ENCODE peak calls at places on chromosomes 4 and X, in four cellular contexts. One of them, this sample, is unnamed.

GRCh38 chrX:146907391-146908240 is 93.1 kb upstream of the CXorf51A start:
- DNase-seq in prostate gland: no peak
- DNase-seq in ovary: no peak
- DNase-seq in esophagus squamous epithelium: no peak
- DNase-seq in this sample: no peak

GRCh38 chrX:12970691-12971202 is 4.2 kb upstream of the TMSB4X start:
- DNase-seq in prostate gland: no peak
- DNase-seq in ovary: no peak
- DNase-seq in esophagus squamous epithelium: no peak
- DNase-seq in this sample: peak; percentile 64

GRCh38 chr4:180380733-180381132 is 1862.5 kb upstream of the TENM3 start:
- DNase-seq in prostate gland: no peak
- DNase-seq in ovary: no peak
- DNase-seq in esophagus squamous epithelium: no peak
- DNase-seq in this sample: no peak

GRCh38 chr4:36138221-36138620 is 106.1 kb downstream of the ARAP2 start:
- DNase-seq in prostate gland: no peak
- DNase-seq in ovary: no peak
- DNase-seq in esophagus squamous epithelium: no peak
- DNase-seq in this sample: no peak

GRCh38 chrX:74133156-74133796 is 170.7 kb upstream of the ZCCHC13 start:
- DNase-seq in prostate gland: peak; percentile 25
- DNase-seq in ovary: no peak
- DNase-seq in esophagus squamous epithelium: no peak
- DNase-seq in this sample: no peak

GRCh38 chr4:11529625-11530201 is 101.0 kb upstream of the HS3ST1 start:
- DNase-seq in prostate gland: no peak
- DNase-seq in ovary: no peak
- DNase-seq in esophagus squamous epithelium: no peak
- DNase-seq in this sample: no peak

GRCh38 chrX:108246304-108246954 is 154.9 kb downstream of the ATG4A start:
- DNase-seq in prostate gland: no peak
- DNase-seq in ovary: no peak
- DNase-seq in esophagus squamous epithelium: no peak
- DNase-seq in this sample: no peak

GRCh38 chrX:119240356-119240755 is 4.3 kb downstream of the PGRMC1 start:
- DNase-seq in prostate gland: no peak
- DNase-seq in ovary: no peak
- DNase-seq in esophagus squamous epithelium: no peak
- DNase-seq in this sample: no peak

GRCh38 chr4:137739391-137739790 is 207.1 kb upstream of the PCDH18 start:
- DNase-seq in prostate gland: no peak
- DNase-seq in ovary: no peak
- DNase-seq in esophagus squamous epithelium: no peak
- DNase-seq in this sample: no peak

GRCh38 chr4:88115587-88115986 is 42.9 kb downstream of the ABCG2 start:
- DNase-seq in prostate gland: no peak
- DNase-seq in ovary: no peak
- DNase-seq in esophagus squamous epithelium: no peak
- DNase-seq in this sample: no peak

GRCh38 chr4:76308548-76308947 is 2.0 kb downstream of the STBD1 start:
- DNase-seq in prostate gland: no peak
- DNase-seq in ovary: no peak
- DNase-seq in esophagus squamous epithelium: no peak
- DNase-seq in this sample: no peak

GRCh38 chr4:76306882-76307669 is 543 bp downstream of the STBD1 start:
- DNase-seq in prostate gland: peak; percentile 66
- DNase-seq in ovary: peak; percentile 63
- DNase-seq in esophagus squamous epithelium: no peak
- DNase-seq in this sample: peak; percentile 90

GRCh38 chr4:76307670-76308014 is 1.1 kb downstream of the STBD1 start:
- DNase-seq in prostate gland: no peak
- DNase-seq in ovary: peak; percentile 28
- DNase-seq in esophagus squamous epithelium: no peak
- DNase-seq in this sample: no peak

GRCh38 chr4:76305033-76305687 is 1.4 kb upstream of the STBD1 start:
- DNase-seq in prostate gland: no peak
- DNase-seq in ovary: no peak
- DNase-seq in esophagus squamous epithelium: no peak
- DNase-seq in this sample: peak; percentile 71

GRCh38 chr4:76305971-76306881 is at the start of gene STBD1:
- DNase-seq in prostate gland: peak; percentile 78
- DNase-seq in ovary: peak; percentile 72
- DNase-seq in esophagus squamous epithelium: no peak
- DNase-seq in this sample: peak; percentile 91
- TF ChIP-seq POLR2A in prostate gland: peak; percentile 64
- TF ChIP-seq POLR2A in ovary: no peak
- TF ChIP-seq POLR2A in esophagus squamous epithelium: peak; percentile 15
- TF ChIP-seq POLR2A in this sample: no peak

GRCh38 chr4:2284161-2284933 is 22.4 kb upstream of the MXD4 start:
- DNase-seq in prostate gland: no peak
- DNase-seq in ovary: no peak
- DNase-seq in esophagus squamous epithelium: no peak
- DNase-seq in this sample: peak; percentile 66

GRCh38 chr4:2283199-2283711 is 21.3 kb upstream of the MXD4 start:
- DNase-seq in prostate gland: no peak
- DNase-seq in ovary: no peak
- DNase-seq in esophagus squamous epithelium: no peak
- DNase-seq in this sample: peak; percentile 1

GRCh38 chr4:2277956-2278355 is 16.0 kb upstream of the MXD4 start:
- DNase-seq in prostate gland: no peak
- DNase-seq in ovary: no peak
- DNase-seq in esophagus squamous epithelium: no peak
- DNase-seq in this sample: peak; percentile 12

GRCh38 chr4:2281575-2282343 is 19.9 kb upstream of the MXD4 start:
- DNase-seq in prostate gland: no peak
- DNase-seq in ovary: no peak
- DNase-seq in esophagus squamous epithelium: no peak
- DNase-seq in this sample: peak; percentile 90

GRCh38 chr4:2280531-2281300 is 18.8 kb upstream of the MXD4 start:
- DNase-seq in prostate gland: no peak
- DNase-seq in ovary: no peak
- DNase-seq in esophagus squamous epithelium: no peak
- DNase-seq in this sample: peak; percentile 69
- TF ChIP-seq CTCF in prostate gland: no peak
- TF ChIP-seq CTCF in ovary: no peak
- TF ChIP-seq CTCF in esophagus squamous epithelium: no peak
- TF ChIP-seq CTCF in this sample: no peak

GRCh38 chrX:100328342-100328741 is 81.7 kb downstream of the PCDH19 start:
- DNase-seq in prostate gland: no peak
- DNase-seq in ovary: no peak
- DNase-seq in esophagus squamous epithelium: no peak
- DNase-seq in this sample: no peak
- H3K4me1 ChIP-seq in prostate gland: no peaks in the 10 kb centered on the region
- H3K4me1 ChIP-seq in ovary: no peaks in the 10 kb centered on the region
- H3K4me1 ChIP-seq in esophagus squamous epithelium: no peaks in the 10 kb centered on the region
- H3K4me1 ChIP-seq in this sample: no peaks in the 10 kb centered on the region

GRCh38 chrX:44949125-44949524 is 76.1 kb downstream of the KDM6A start:
- DNase-seq in prostate gland: no peak
- DNase-seq in ovary: no peak
- DNase-seq in esophagus squamous epithelium: no peak
- DNase-seq in this sample: no peak

GRCh38 chrX:44953734-44954502 is 80.9 kb downstream of the KDM6A start:
- DNase-seq in prostate gland: no peak
- DNase-seq in ovary: no peak
- DNase-seq in esophagus squamous epithelium: no peak
- DNase-seq in this sample: no peak

GRCh38 chrX:44954562-44954961 is 81.6 kb downstream of the KDM6A start:
- DNase-seq in prostate gland: no peak
- DNase-seq in ovary: no peak
- DNase-seq in esophagus squamous epithelium: no peak
- DNase-seq in this sample: no peak

GRCh38 chrX:44952329-44953027 is 79.5 kb downstream of the KDM6A start:
- DNase-seq in prostate gland: no peak
- DNase-seq in ovary: no peak
- DNase-seq in esophagus squamous epithelium: no peak
- DNase-seq in this sample: no peak

GRCh38 chrX:44951572-44952067 is 78.6 kb downstream of the KDM6A start:
- DNase-seq in prostate gland: no peak
- DNase-seq in ovary: no peak
- DNase-seq in esophagus squamous epithelium: no peak
- DNase-seq in this sample: no peak
- TF ChIP-seq POLR2A in prostate gland: no peak
- TF ChIP-seq POLR2A in ovary: no peak
- TF ChIP-seq POLR2A in esophagus squamous epithelium: no peak
- TF ChIP-seq POLR2A in this sample: no peak

DNA sequence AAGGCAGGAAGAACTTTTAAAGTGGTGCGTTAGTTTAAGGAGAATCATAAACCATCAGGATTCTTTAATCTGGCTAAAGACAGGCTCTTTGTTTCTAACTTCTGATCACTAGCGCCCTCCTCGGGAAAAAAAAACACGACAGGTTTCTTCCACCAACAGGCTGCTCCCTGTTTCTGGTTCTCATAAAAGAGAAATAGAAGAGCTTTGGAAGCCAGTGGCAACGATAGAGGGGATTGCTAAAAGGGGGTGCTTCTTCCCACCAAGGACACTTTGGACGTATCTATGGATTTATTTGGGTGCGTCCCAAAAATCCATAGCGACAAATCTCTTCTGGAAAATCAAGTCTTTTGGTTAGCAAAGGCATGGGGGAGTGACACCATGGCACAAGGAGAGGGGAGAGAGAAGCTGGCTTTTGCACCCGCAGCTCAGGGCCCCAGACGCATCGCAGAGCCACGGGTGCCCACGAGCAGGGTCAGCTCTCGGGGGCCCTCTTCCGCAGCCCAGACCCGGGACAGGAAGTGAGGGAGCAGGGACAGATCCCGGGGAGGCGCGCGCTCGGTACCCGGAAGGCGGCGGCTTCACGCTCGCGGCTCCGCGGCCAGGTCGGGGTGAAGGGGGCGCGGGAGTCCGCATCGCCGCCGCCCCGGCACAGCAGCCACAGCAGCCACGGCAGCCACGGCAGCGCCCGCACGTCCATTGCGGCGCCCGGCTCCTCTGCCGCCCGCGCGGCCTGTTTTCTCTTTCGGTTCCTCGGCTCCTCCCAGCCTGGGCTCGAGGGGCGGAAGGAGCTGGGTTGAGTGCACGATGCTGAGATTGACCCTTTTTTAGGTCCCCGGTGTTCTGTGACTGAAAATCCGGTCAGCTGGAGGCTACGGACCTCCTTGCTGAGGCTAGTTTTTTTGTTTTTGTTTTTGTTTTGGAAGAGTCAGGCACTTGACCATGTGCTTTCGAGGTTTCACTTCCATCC is at the start of gene CTSO:
- DNase-seq in prostate gland: peak; percentile 68
- DNase-seq in ovary: peak; percentile 80
- DNase-seq in esophagus squamous epithelium: peak; percentile 23
- DNase-seq in this sample: peak; percentile 94
- TF ChIP-seq CTCF in prostate gland: peak; percentile 37
- TF ChIP-seq CTCF in ovary: peak; percentile 32
- TF ChIP-seq CTCF in esophagus squamous epithelium: peak; percentile 48
- TF ChIP-seq CTCF in this sample: peak; percentile 66

DNA sequence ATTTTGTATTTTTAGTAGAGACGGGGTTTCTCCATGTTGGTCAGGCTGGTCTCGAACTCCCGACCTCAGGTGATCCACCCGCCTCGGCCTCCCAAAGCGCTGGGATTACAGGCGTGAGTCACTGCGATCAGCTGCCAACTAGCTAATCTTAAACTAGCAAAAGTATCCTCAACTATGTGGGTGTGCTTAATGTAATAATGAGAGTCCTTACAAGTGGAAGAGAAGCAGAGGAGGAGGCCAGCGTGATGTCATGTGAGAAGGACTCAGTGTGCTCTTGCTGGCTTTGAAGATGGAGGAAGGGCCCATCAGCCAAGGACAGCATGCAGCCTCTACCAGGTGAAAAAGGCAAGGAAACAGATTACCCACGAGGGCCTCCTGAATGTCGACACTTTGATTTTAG is 19.6 kb downstream of the SCD5 start:
- DNase-seq in prostate gland: no peak
- DNase-seq in ovary: no peak
- DNase-seq in esophagus squamous epithelium: no peak
- DNase-seq in this sample: no peak
- H3K4me1 ChIP-seq in prostate gland: no peaks in the 10 kb centered on the region
- H3K4me1 ChIP-seq in ovary: peaks cover 29% of the 10 kb centered on the region
- H3K4me1 ChIP-seq in esophagus squamous epithelium: no peaks in the 10 kb centered on the region
- H3K4me1 ChIP-seq in this sample: no peaks in the 10 kb centered on the region

GRCh38 chr4:184815046-184815877 is 10.5 kb downstream of the ACSL1 start:
- DNase-seq in prostate gland: peak; percentile 94
- DNase-seq in ovary: peak; percentile 63
- DNase-seq in esophagus squamous epithelium: peak; percentile 3
- DNase-seq in this sample: peak; percentile 84
- TF ChIP-seq POLR2A in prostate gland: peak; percentile 62
- TF ChIP-seq POLR2A in ovary: no peak
- TF ChIP-seq POLR2A in esophagus squamous epithelium: no peak
- TF ChIP-seq POLR2A in this sample: no peak

DNA sequence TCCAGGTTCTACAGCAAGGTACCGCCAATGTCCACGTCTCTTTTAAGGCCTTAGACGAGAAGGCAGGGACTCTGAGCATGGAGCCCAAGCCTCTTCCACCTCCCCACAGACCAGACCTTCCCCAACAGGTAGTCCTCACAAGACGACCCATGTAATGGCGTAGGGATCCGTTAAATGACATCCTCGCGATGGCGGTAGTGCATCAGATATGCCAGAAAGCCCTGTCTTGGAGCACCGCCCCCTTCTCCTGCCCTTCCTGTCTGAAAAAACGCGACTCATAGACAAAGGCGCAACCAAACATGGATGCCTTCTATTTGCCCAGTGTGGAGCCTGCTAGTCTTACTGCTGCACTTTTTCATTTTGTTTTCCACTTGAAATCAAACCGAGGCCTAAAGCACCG is 185.4 kb downstream of the OR13H1 start:
- DNase-seq in prostate gland: no peak
- DNase-seq in ovary: peak; percentile 85
- DNase-seq in esophagus squamous epithelium: peak; percentile 45
- DNase-seq in this sample: peak; percentile 90
- TF ChIP-seq CTCF in prostate gland: no peak
- TF ChIP-seq CTCF in ovary: no peak
- TF ChIP-seq CTCF in esophagus squamous epithelium: peak; percentile 44
- TF ChIP-seq CTCF in this sample: peak; percentile 56